ENCODE peak calls at places on chromosome 6, in five cellular contexts. One of them, this sample, is unnamed.

GRCh38 chr6:147390909-147391536 is 117.5 kb upstream of the SAMD5 start:
- DNase-seq in tibial artery: no peak
- DNase-seq in mammary epithelial cell: no peak
- DNase-seq in T follicular helper cell: no peak
- DNase-seq in dermis microvascular lymphatic vessel endothelial cell: peak
- DNase-seq in this sample: no peak

GRCh38 chr6:168939771-168940170 is 313.9 kb downstream of the THBS2 start:
- DNase-seq in dermis microvascular lymphatic vessel endothelial cell: no peak
- DNase-seq in mammary epithelial cell: no peak
- DNase-seq in T follicular helper cell: no peak
- DNase-seq in tibial artery: no peak
- DNase-seq in this sample: no peak

GRCh38 chr6:6682225-6682624 is 93.7 kb downstream of the LY86 start:
- DNase-seq in T follicular helper cell: no peak
- DNase-seq in mammary epithelial cell: no peak
- DNase-seq in dermis microvascular lymphatic vessel endothelial cell: no peak
- DNase-seq in tibial artery: no peak
- DNase-seq in this sample: no peak

GRCh38 chr6:27332692-27333641 is 20.9 kb upstream of the POM121L2 start:
- DNase-seq in dermis microvascular lymphatic vessel endothelial cell: peak
- DNase-seq in tibial artery: no peak
- DNase-seq in mammary epithelial cell: peak
- DNase-seq in T follicular helper cell: peak
- DNase-seq in this sample: no peak

GRCh38 chr6:149887343-149887742 is 10.6 kb downstream of the RAET1E start:
- DNase-seq in mammary epithelial cell: peak
- DNase-seq in dermis microvascular lymphatic vessel endothelial cell: no peak
- DNase-seq in tibial artery: no peak
- DNase-seq in T follicular helper cell: no peak
- DNase-seq in this sample: no peak

GRCh38 chr6:27747637-27748036 is 164.6 kb downstream of the OR2B2 start:
- DNase-seq in T follicular helper cell: no peak
- DNase-seq in mammary epithelial cell: no peak
- DNase-seq in tibial artery: no peak
- DNase-seq in dermis microvascular lymphatic vessel endothelial cell: no peak
- DNase-seq in this sample: no peak

GRCh38 chr6:170344631-170345576 is 38.3 kb downstream of the FAM120B start:
- DNase-seq in T follicular helper cell: no peak
- DNase-seq in dermis microvascular lymphatic vessel endothelial cell: peak
- DNase-seq in mammary epithelial cell: peak
- DNase-seq in tibial artery: no peak
- DNase-seq in this sample: no peak

GRCh38 chr6:41622210-41622990 is 15.9 kb upstream of the MDFI start:
- DNase-seq in T follicular helper cell: no peak
- DNase-seq in dermis microvascular lymphatic vessel endothelial cell: no peak
- DNase-seq in mammary epithelial cell: peak
- DNase-seq in tibial artery: no peak
- DNase-seq in this sample: no peak

GRCh38 chr6:36265744-36266143 is 4.1 kb upstream of the PNPLA1 start:
- DNase-seq in mammary epithelial cell: no peak
- DNase-seq in T follicular helper cell: no peak
- DNase-seq in tibial artery: no peak
- DNase-seq in dermis microvascular lymphatic vessel endothelial cell: no peak
- DNase-seq in this sample: no peak

GRCh38 chr6:6918216-6918983 is 189.4 kb upstream of the RREB1 start:
- DNase-seq in dermis microvascular lymphatic vessel endothelial cell: no peak
- DNase-seq in mammary epithelial cell: peak
- DNase-seq in tibial artery: no peak
- DNase-seq in T follicular helper cell: no peak
- DNase-seq in this sample: no peak

GRCh38 chr6:143605894-143606293 is 71.9 kb upstream of the PHACTR2 start:
- DNase-seq in mammary epithelial cell: no peak
- DNase-seq in dermis microvascular lymphatic vessel endothelial cell: no peak
- DNase-seq in T follicular helper cell: no peak
- DNase-seq in tibial artery: no peak
- DNase-seq in this sample: no peak

GRCh38 chr6:113211185-113211584 is 646.0 kb upstream of the MARCKS start:
- DNase-seq in tibial artery: no peak
- DNase-seq in mammary epithelial cell: no peak
- DNase-seq in T follicular helper cell: no peak
- DNase-seq in dermis microvascular lymphatic vessel endothelial cell: no peak
- DNase-seq in this sample: no peak

GRCh38 chr6:52976591-52977035 is 18.5 kb downstream of the GSTA4 start:
- DNase-seq in T follicular helper cell: no peak
- DNase-seq in dermis microvascular lymphatic vessel endothelial cell: no peak
- DNase-seq in tibial artery: peak
- DNase-seq in mammary epithelial cell: no peak
- DNase-seq in this sample: no peak

GRCh38 chr6:139820191-139820590 is 445.7 kb upstream of the CITED2 start:
- DNase-seq in mammary epithelial cell: peak
- DNase-seq in T follicular helper cell: no peak
- DNase-seq in dermis microvascular lymphatic vessel endothelial cell: peak
- DNase-seq in tibial artery: no peak
- DNase-seq in this sample: no peak

GRCh38 chr6:113178349-113178748 is 678.8 kb upstream of the MARCKS start:
- DNase-seq in mammary epithelial cell: peak
- DNase-seq in dermis microvascular lymphatic vessel endothelial cell: peak
- DNase-seq in tibial artery: no peak
- DNase-seq in T follicular helper cell: no peak
- DNase-seq in this sample: no peak

GRCh38 chr6:168956141-168956838 is 297.4 kb downstream of the THBS2 start:
- DNase-seq in mammary epithelial cell: peak
- DNase-seq in T follicular helper cell: no peak
- DNase-seq in dermis microvascular lymphatic vessel endothelial cell: no peak
- DNase-seq in tibial artery: no peak
- DNase-seq in this sample: no peak

GRCh38 chr6:166121721-166122120 is 45.9 kb downstream of the TBXT start:
- DNase-seq in T follicular helper cell: no peak
- DNase-seq in tibial artery: no peak
- DNase-seq in mammary epithelial cell: no peak
- DNase-seq in dermis microvascular lymphatic vessel endothelial cell: no peak
- DNase-seq in this sample: no peak

GRCh38 chr6:54874349-54875048 is 27.9 kb downstream of the FAM83B start:
- DNase-seq in T follicular helper cell: no peak
- DNase-seq in mammary epithelial cell: peak
- DNase-seq in tibial artery: no peak
- DNase-seq in dermis microvascular lymphatic vessel endothelial cell: no peak
- DNase-seq in this sample: no peak

GRCh38 chr6:43386492-43386891 is 17.0 kb upstream of the ZNF318 start:
- DNase-seq in dermis microvascular lymphatic vessel endothelial cell: peak
- DNase-seq in tibial artery: no peak
- DNase-seq in mammary epithelial cell: no peak
- DNase-seq in T follicular helper cell: no peak
- DNase-seq in this sample: no peak